ENCODE peak calls at places on chromosomes 5 and 9, in seven cellular contexts. One of them, this sample, is unnamed.

GRCh38 chr5:5066276-5067186 is 73.6 kb upstream of the ADAMTS16 start:
- DNase-seq in CD8-positive, alpha-beta T cell: no peak
- DNase-seq in naive thymus-derived CD4-positive, alpha-beta T cell: no peak
- DNase-seq in uterus: no peak
- DNase-seq in left ventricle myocardium inferior: no peak
- DNase-seq in IMR-90: no peak
- DNase-seq in colonic mucosa: no peak
- DNase-seq in this sample: no peak

GRCh38 chr9:134712243-134712642 is 70.6 kb downstream of the COL5A1 start:
- DNase-seq in colonic mucosa: no peak
- DNase-seq in uterus: no peak
- DNase-seq in CD8-positive, alpha-beta T cell: no peak
- DNase-seq in naive thymus-derived CD4-positive, alpha-beta T cell: no peak
- DNase-seq in left ventricle myocardium inferior: no peak
- DNase-seq in IMR-90: no peak
- DNase-seq in this sample: no peak

GRCh38 chr9:16417101-16417500 is 453.4 kb downstream of the BNC2 start:
- DNase-seq in CD8-positive, alpha-beta T cell: no peak
- DNase-seq in naive thymus-derived CD4-positive, alpha-beta T cell: no peak
- DNase-seq in left ventricle myocardium inferior: no peak
- DNase-seq in IMR-90: peak; percentile 96
- DNase-seq in colonic mucosa: no peak
- DNase-seq in uterus: no peak
- DNase-seq in this sample: no peak

GRCh38 chr9:101736723-101737122 is 1.7 kb downstream of the GRIN3A start:
- DNase-seq in left ventricle myocardium inferior: peak; percentile 20
- DNase-seq in IMR-90: no peak
- DNase-seq in colonic mucosa: no peak
- DNase-seq in naive thymus-derived CD4-positive, alpha-beta T cell: no peak
- DNase-seq in uterus: no peak
- DNase-seq in CD8-positive, alpha-beta T cell: no peak
- DNase-seq in this sample: no peak

GRCh38 chr5:148255456-148255855 is 13.1 kb upstream of the SPINK13 start:
- DNase-seq in naive thymus-derived CD4-positive, alpha-beta T cell: no peak
- DNase-seq in colonic mucosa: no peak
- DNase-seq in IMR-90: no peak
- DNase-seq in uterus: no peak
- DNase-seq in left ventricle myocardium inferior: no peak
- DNase-seq in CD8-positive, alpha-beta T cell: no peak
- DNase-seq in this sample: no peak

GRCh38 chr5:16726538-16726946 is 109.7 kb upstream of the RETREG1 start:
- DNase-seq in CD8-positive, alpha-beta T cell: no peak
- DNase-seq in uterus: no peak
- DNase-seq in IMR-90: peak; percentile 28
- DNase-seq in left ventricle myocardium inferior: no peak
- DNase-seq in naive thymus-derived CD4-positive, alpha-beta T cell: no peak
- DNase-seq in colonic mucosa: peak; percentile 60
- DNase-seq in this sample: no peak

GRCh38 chr9:97468658-97469448 is 32.6 kb upstream of the TMOD1 start:
- DNase-seq in colonic mucosa: peak; percentile 66
- DNase-seq in left ventricle myocardium inferior: peak; percentile 64
- DNase-seq in uterus: peak; percentile 85
- DNase-seq in CD8-positive, alpha-beta T cell: no peak
- DNase-seq in IMR-90: peak; percentile 65
- DNase-seq in naive thymus-derived CD4-positive, alpha-beta T cell: no peak
- DNase-seq in this sample: no peak

GRCh38 chr9:306907-307306 is 92.2 kb downstream of the DOCK8 start:
- DNase-seq in CD8-positive, alpha-beta T cell: peak; percentile 15
- DNase-seq in uterus: no peak
- DNase-seq in naive thymus-derived CD4-positive, alpha-beta T cell: peak; percentile 12
- DNase-seq in IMR-90: no peak
- DNase-seq in colonic mucosa: peak; percentile 43
- DNase-seq in left ventricle myocardium inferior: no peak
- DNase-seq in this sample: no peak

GRCh38 chr5:176812269-176813259 is 2.2 kb downstream of the UNC5A start:
- DNase-seq in CD8-positive, alpha-beta T cell: no peak
- DNase-seq in uterus: no peak
- DNase-seq in naive thymus-derived CD4-positive, alpha-beta T cell: no peak
- DNase-seq in colonic mucosa: no peak
- DNase-seq in left ventricle myocardium inferior: no peak
- DNase-seq in IMR-90: no peak
- DNase-seq in this sample: no peak

GRCh38 chr9:109117856-109118801 is 1.6 kb downstream of the TMEM245 start:
- DNase-seq in IMR-90: peak; percentile 89
- DNase-seq in uterus: no peak
- DNase-seq in naive thymus-derived CD4-positive, alpha-beta T cell: no peak
- DNase-seq in CD8-positive, alpha-beta T cell: peak; percentile 32
- DNase-seq in colonic mucosa: peak; percentile 32
- DNase-seq in left ventricle myocardium inferior: no peak
- DNase-seq in this sample: peak; percentile 35

GRCh38 chr9:136438909-136439549 is 616 bp downstream of the INPP5E start:
- DNase-seq in colonic mucosa: peak; percentile 37
- DNase-seq in uterus: no peak
- DNase-seq in CD8-positive, alpha-beta T cell: peak; percentile 31
- DNase-seq in IMR-90: peak; percentile 11
- DNase-seq in left ventricle myocardium inferior: no peak
- DNase-seq in naive thymus-derived CD4-positive, alpha-beta T cell: peak; percentile 31
- DNase-seq in this sample: peak; percentile 55

GRCh38 chr9:35364817-35365585 is 124.9 kb upstream of the RUSC2 start:
- DNase-seq in uterus: no peak
- DNase-seq in CD8-positive, alpha-beta T cell: no peak
- DNase-seq in naive thymus-derived CD4-positive, alpha-beta T cell: no peak
- DNase-seq in colonic mucosa: no peak
- DNase-seq in left ventricle myocardium inferior: no peak
- DNase-seq in IMR-90: no peak
- DNase-seq in this sample: no peak

GRCh38 chr9:3909966-3910650 is 384.3 kb upstream of the RFX3 start:
- DNase-seq in uterus: no peak
- DNase-seq in IMR-90: no peak
- DNase-seq in naive thymus-derived CD4-positive, alpha-beta T cell: no peak
- DNase-seq in CD8-positive, alpha-beta T cell: no peak
- DNase-seq in left ventricle myocardium inferior: no peak
- DNase-seq in colonic mucosa: no peak
- DNase-seq in this sample: no peak

GRCh38 chr5:100904259-100904822 is 1.3 kb upstream of the ST8SIA4 start:
- DNase-seq in CD8-positive, alpha-beta T cell: no peak
- DNase-seq in colonic mucosa: peak; percentile 24
- DNase-seq in naive thymus-derived CD4-positive, alpha-beta T cell: peak; percentile 17
- DNase-seq in uterus: peak; percentile 13
- DNase-seq in left ventricle myocardium inferior: no peak
- DNase-seq in IMR-90: no peak
- DNase-seq in this sample: no peak

DNA sequence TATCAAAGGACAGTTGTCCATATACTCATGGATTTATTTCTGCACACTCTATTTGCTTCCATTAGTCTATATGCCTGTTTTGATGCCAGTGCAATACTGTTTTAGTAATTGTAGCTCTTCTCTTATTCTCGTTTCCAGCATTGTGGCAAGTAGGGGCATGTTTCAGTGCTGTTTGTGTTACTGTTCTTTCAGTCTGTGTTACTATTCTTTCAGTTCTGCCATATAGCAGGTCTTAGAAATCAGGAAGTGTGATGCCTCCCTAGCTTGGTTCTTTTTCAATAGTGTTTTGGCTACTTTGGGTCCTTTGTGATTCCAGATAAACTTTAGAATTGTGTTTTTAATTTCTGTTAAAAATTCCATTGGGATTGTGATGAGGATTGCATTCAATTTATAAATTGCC is 180.5 kb upstream of the PTPRD start:
- DNase-seq in IMR-90: no peak
- DNase-seq in left ventricle myocardium inferior: no peak
- DNase-seq in uterus: no peak
- DNase-seq in naive thymus-derived CD4-positive, alpha-beta T cell: no peak
- DNase-seq in colonic mucosa: no peak
- DNase-seq in CD8-positive, alpha-beta T cell: no peak
- DNase-seq in this sample: no peak
- H3K9me3 ChIP-seq in IMR-90: peaks cover 25% of the 10 kb centered on the region
- H3K9me3 ChIP-seq in left ventricle myocardium inferior: peaks cover 37% of the 10 kb centered on the region
- H3K9me3 ChIP-seq in uterus: no peaks in the 10 kb centered on the region
- H3K9me3 ChIP-seq in naive thymus-derived CD4-positive, alpha-beta T cell: no peaks in the 10 kb centered on the region
- H3K9me3 ChIP-seq in colonic mucosa: no peaks in the 10 kb centered on the region
- H3K9me3 ChIP-seq in CD8-positive, alpha-beta T cell: no peaks in the 10 kb centered on the region
- H3K9me3 ChIP-seq in this sample: no peaks in the 10 kb centered on the region

GRCh38 chr9:123846966-123847365 is 83.0 kb downstream of the DENND1A start:
- DNase-seq in IMR-90: no peak
- DNase-seq in CD8-positive, alpha-beta T cell: no peak
- DNase-seq in left ventricle myocardium inferior: no peak
- DNase-seq in colonic mucosa: no peak
- DNase-seq in uterus: no peak
- DNase-seq in naive thymus-derived CD4-positive, alpha-beta T cell: no peak
- DNase-seq in this sample: no peak

GRCh38 chr9:123848447-123849085 is 81.4 kb downstream of the DENND1A start:
- DNase-seq in CD8-positive, alpha-beta T cell: no peak
- DNase-seq in left ventricle myocardium inferior: no peak
- DNase-seq in IMR-90: no peak
- DNase-seq in colonic mucosa: no peak
- DNase-seq in naive thymus-derived CD4-positive, alpha-beta T cell: no peak
- DNase-seq in uterus: no peak
- DNase-seq in this sample: no peak

GRCh38 chr9:123843703-123844102 is 86.2 kb downstream of the DENND1A start:
- DNase-seq in naive thymus-derived CD4-positive, alpha-beta T cell: no peak
- DNase-seq in CD8-positive, alpha-beta T cell: no peak
- DNase-seq in left ventricle myocardium inferior: no peak
- DNase-seq in colonic mucosa: no peak
- DNase-seq in IMR-90: no peak
- DNase-seq in uterus: no peak
- DNase-seq in this sample: no peak
- H3K9me3 ChIP-seq in naive thymus-derived CD4-positive, alpha-beta T cell: peaks cover 3% of the 10 kb centered on the region
- H3K9me3 ChIP-seq in CD8-positive, alpha-beta T cell: peaks cover 15% of the 10 kb centered on the region
- H3K9me3 ChIP-seq in left ventricle myocardium inferior: peaks cover 62% of the 10 kb centered on the region
- H3K9me3 ChIP-seq in colonic mucosa: no peaks in the 10 kb centered on the region
- H3K9me3 ChIP-seq in IMR-90: peaks cover 11% of the 10 kb centered on the region
- H3K9me3 ChIP-seq in uterus: no peaks in the 10 kb centered on the region
- H3K9me3 ChIP-seq in this sample: no peaks in the 10 kb centered on the region

DNA sequence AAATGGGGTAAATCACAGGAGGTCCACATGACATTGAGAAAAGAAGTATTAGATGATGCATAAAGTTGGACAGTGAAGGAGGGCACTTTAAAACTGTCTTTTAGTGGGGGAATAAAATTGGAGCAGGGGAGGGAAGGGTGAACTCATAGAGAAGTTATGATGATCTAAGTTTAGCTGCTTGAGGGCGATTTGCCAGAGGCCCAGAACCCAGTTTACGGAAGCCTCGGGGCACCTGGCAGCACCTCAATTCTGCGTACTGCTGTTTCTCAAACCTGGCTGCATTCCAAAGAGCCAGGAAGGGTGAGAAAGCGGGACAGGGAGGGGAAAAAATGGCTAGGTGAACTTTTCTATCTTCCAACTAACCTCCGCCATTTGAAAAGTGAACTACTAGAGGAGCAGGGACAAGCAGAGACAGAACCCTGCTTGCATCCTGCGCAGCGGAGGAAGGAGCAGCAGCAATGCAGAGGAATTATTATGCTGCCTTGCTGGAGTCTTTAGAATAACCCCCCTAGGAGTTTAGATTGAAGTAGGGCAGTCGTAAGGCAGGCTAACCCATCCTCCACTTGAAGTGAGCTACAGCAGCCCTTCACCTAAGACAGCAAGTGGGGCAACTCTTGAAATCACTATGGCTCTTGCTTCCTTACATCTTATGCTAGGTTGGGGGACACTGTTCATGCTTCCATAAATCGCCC is 316.8 kb downstream of the BRINP1 start:
- DNase-seq in colonic mucosa: no peak
- DNase-seq in IMR-90: no peak
- DNase-seq in left ventricle myocardium inferior: peak; percentile 57
- DNase-seq in CD8-positive, alpha-beta T cell: no peak
- DNase-seq in uterus: no peak
- DNase-seq in naive thymus-derived CD4-positive, alpha-beta T cell: no peak
- DNase-seq in this sample: no peak
- H3K9me3 ChIP-seq in colonic mucosa: no peaks in the 10 kb centered on the region
- H3K9me3 ChIP-seq in IMR-90: peaks cover 2% of the 10 kb centered on the region
- H3K9me3 ChIP-seq in left ventricle myocardium inferior: no peaks in the 10 kb centered on the region
- H3K9me3 ChIP-seq in CD8-positive, alpha-beta T cell: no peaks in the 10 kb centered on the region
- H3K9me3 ChIP-seq in uterus: no peaks in the 10 kb centered on the region
- H3K9me3 ChIP-seq in naive thymus-derived CD4-positive, alpha-beta T cell: no peaks in the 10 kb centered on the region
- H3K9me3 ChIP-seq in this sample: no peaks in the 10 kb centered on the region

GRCh38 chr9:21524099-21524830 is 42.2 kb upstream of the IFNE start:
- DNase-seq in colonic mucosa: no peak
- DNase-seq in CD8-positive, alpha-beta T cell: no peak
- DNase-seq in IMR-90: no peak
- DNase-seq in naive thymus-derived CD4-positive, alpha-beta T cell: no peak
- DNase-seq in uterus: no peak
- DNase-seq in left ventricle myocardium inferior: no peak
- DNase-seq in this sample: no peak
- H3K9me3 ChIP-seq in colonic mucosa: no peaks in the 10 kb centered on the region
- H3K9me3 ChIP-seq in CD8-positive, alpha-beta T cell: no peaks in the 10 kb centered on the region
- H3K9me3 ChIP-seq in IMR-90: no peaks in the 10 kb centered on the region
- H3K9me3 ChIP-seq in naive thymus-derived CD4-positive, alpha-beta T cell: no peaks in the 10 kb centered on the region
- H3K9me3 ChIP-seq in uterus: no peaks in the 10 kb centered on the region
- H3K9me3 ChIP-seq in left ventricle myocardium inferior: peaks cover 9% of the 10 kb centered on the region
- H3K9me3 ChIP-seq in this sample: no peaks in the 10 kb centered on the region

GRCh38 chr5:154260860-154261235 is 70.3 kb downstream of the GALNT10 start:
- DNase-seq in uterus: no peak
- DNase-seq in naive thymus-derived CD4-positive, alpha-beta T cell: no peak
- DNase-seq in CD8-positive, alpha-beta T cell: no peak
- DNase-seq in left ventricle myocardium inferior: no peak
- DNase-seq in colonic mucosa: no peak
- DNase-seq in IMR-90: no peak
- DNase-seq in this sample: no peak

GRCh38 chr5:154264549-154265196 is 74.1 kb downstream of the GALNT10 start:
- DNase-seq in colonic mucosa: no peak
- DNase-seq in uterus: no peak
- DNase-seq in CD8-positive, alpha-beta T cell: no peak
- DNase-seq in IMR-90: no peak
- DNase-seq in left ventricle myocardium inferior: no peak
- DNase-seq in naive thymus-derived CD4-positive, alpha-beta T cell: no peak
- DNase-seq in this sample: no peak

GRCh38 chr5:154260224-154260859 is 69.8 kb downstream of the GALNT10 start:
- DNase-seq in left ventricle myocardium inferior: no peak
- DNase-seq in naive thymus-derived CD4-positive, alpha-beta T cell: no peak
- DNase-seq in CD8-positive, alpha-beta T cell: no peak
- DNase-seq in uterus: no peak
- DNase-seq in IMR-90: no peak
- DNase-seq in colonic mucosa: no peak
- DNase-seq in this sample: no peak

GRCh38 chr5:154265197-154265578 is 74.7 kb downstream of the GALNT10 start:
- DNase-seq in uterus: no peak
- DNase-seq in CD8-positive, alpha-beta T cell: no peak
- DNase-seq in naive thymus-derived CD4-positive, alpha-beta T cell: no peak
- DNase-seq in left ventricle myocardium inferior: no peak
- DNase-seq in colonic mucosa: no peak
- DNase-seq in IMR-90: no peak
- DNase-seq in this sample: no peak

DNA sequence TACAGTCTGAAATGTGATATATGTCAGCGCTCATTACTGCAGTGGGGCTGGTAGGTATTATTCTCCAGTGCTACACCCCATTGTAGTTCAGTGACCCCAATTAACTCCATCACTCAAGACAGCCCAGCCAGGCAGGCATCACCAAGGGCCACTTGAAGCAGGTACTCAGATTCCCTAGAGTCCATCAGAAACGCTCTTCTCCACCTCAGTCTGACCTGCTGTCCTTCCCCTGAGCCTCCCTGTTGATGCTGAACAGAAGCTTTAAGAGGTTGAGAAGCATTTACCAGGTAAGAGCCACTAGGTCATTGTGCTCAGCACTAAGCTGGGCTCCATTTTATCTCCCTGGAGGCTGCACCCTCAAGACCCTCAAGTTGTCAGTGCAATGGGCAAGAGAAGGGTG is 71.8 kb downstream of the GALNT10 start:
- DNase-seq in CD8-positive, alpha-beta T cell: no peak
- DNase-seq in left ventricle myocardium inferior: no peak
- DNase-seq in colonic mucosa: no peak
- DNase-seq in uterus: no peak
- DNase-seq in naive thymus-derived CD4-positive, alpha-beta T cell: no peak
- DNase-seq in IMR-90: no peak
- DNase-seq in this sample: no peak
- H3K9me3 ChIP-seq in CD8-positive, alpha-beta T cell: no peaks in the 10 kb centered on the region
- H3K9me3 ChIP-seq in left ventricle myocardium inferior: no peaks in the 10 kb centered on the region
- H3K9me3 ChIP-seq in colonic mucosa: no peaks in the 10 kb centered on the region
- H3K9me3 ChIP-seq in uterus: no peaks in the 10 kb centered on the region
- H3K9me3 ChIP-seq in naive thymus-derived CD4-positive, alpha-beta T cell: no peaks in the 10 kb centered on the region
- H3K9me3 ChIP-seq in IMR-90: no peaks in the 10 kb centered on the region
- H3K9me3 ChIP-seq in this sample: no peaks in the 10 kb centered on the region

GRCh38 chr5:180849827-180850226 is 11.2 kb downstream of the ZFP62 start:
- DNase-seq in colonic mucosa: no peak
- DNase-seq in left ventricle myocardium inferior: no peak
- DNase-seq in uterus: no peak
- DNase-seq in CD8-positive, alpha-beta T cell: no peak
- DNase-seq in IMR-90: no peak
- DNase-seq in naive thymus-derived CD4-positive, alpha-beta T cell: no peak
- DNase-seq in this sample: no peak
- H3K9me3 ChIP-seq in colonic mucosa: no peaks in the 10 kb centered on the region
- H3K9me3 ChIP-seq in left ventricle myocardium inferior: peaks cover 11% of the 10 kb centered on the region
- H3K9me3 ChIP-seq in uterus: no peaks in the 10 kb centered on the region
- H3K9me3 ChIP-seq in CD8-positive, alpha-beta T cell: peaks cover 14% of the 10 kb centered on the region
- H3K9me3 ChIP-seq in IMR-90: peaks cover 57% of the 10 kb centered on the region
- H3K9me3 ChIP-seq in naive thymus-derived CD4-positive, alpha-beta T cell: peaks cover 4% of the 10 kb centered on the region
- H3K9me3 ChIP-seq in this sample: peaks cover 10% of the 10 kb centered on the region